ENCODE peak calls at places on chromosome 20, in four cellular contexts. T, D, A and J are unnamed samples.

GRCh38 chr20:59831901-59832240 is 101.6 kb downstream of the SYCP2 start:
- DNase-seq in T (peak; percentile 52), D (no peak), A (no peak), J (peak; percentile 87)

GRCh38 chr20:14992961-14993360 is 655.5 kb upstream of the FLRT3 start:
- DNase-seq in T (no peak), D (no peak), A (no peak), J (no peak)

GRCh38 chr20:5430670-5431069 is 113.9 kb upstream of the PROKR2 start:
- DNase-seq in T (no peak), D (no peak), A (no peak), J (peak; percentile 29)

GRCh38 chr20:32439132-32439829 is 81.2 kb downstream of the ASXL1 start:
- DNase-seq in T (peak; percentile 44), D (no peak), A (no peak), J (no peak)

GRCh38 chr20:19886666-19887288 is 128.7 kb downstream of the RIN2 start:
- DNase-seq in T (no peak), D (no peak), A (no peak), J (no peak)

GRCh38 chr20:21100590-21101452 is 5.3 kb downstream of the LINC00237 start:
- DNase-seq in T (no peak), D (no peak), A (no peak), J (peak; percentile 88)

GRCh38 chr20:52971498-52972189 is 514 bp upstream of the TSHZ2 start:
- DNase-seq in T (no peak), D (no peak), A (no peak), J (peak; percentile 75)

GRCh38 chr20:5863040-5863811 is 87.1 kb downstream of the TRMT6 start:
- DNase-seq in T (no peak), D (no peak), A (no peak), J (no peak)

GRCh38 chr20:16974080-16974854 is 226.1 kb downstream of the OTOR start:
- DNase-seq in T (no peak), D (no peak), A (no peak), J (no peak)

GRCh38 chr20:45626540-45626939 is 3.0 kb upstream of the WFDC10A start:
- DNase-seq in T (no peak), D (no peak), A (no peak), J (no peak)

GRCh38 chr20:23164176-23164601 is 78.1 kb upstream of the CD93 start:
- DNase-seq in T (peak; percentile 61), D (no peak), A (no peak), J (peak; percentile 74)

GRCh38 chr20:9040874-9041524 is 27.9 kb upstream of the PLCB4 start:
- DNase-seq in T (no peak), D (peak; percentile 17), A (no peak), J (no peak)

GRCh38 chr20:21315138-21315537 is 12.0 kb downstream of the XRN2 start:
- DNase-seq in T (no peak), D (no peak), A (no peak), J (no peak)

GRCh38 chr20:63542696-63543095 is 4.9 kb downstream of the SRMS start:
- DNase-seq in T (no peak), D (no peak), A (no peak), J (no peak)

GRCh38 chr20:29756664-29757063 is 1500.8 kb upstream of the DEFB115 start:
- DNase-seq in T (no peak), D (no peak), A (no peak), J (no peak)

GRCh38 chr20:53360815-53361214 is 232.8 kb downstream of the ZNF217 start:
- DNase-seq in T (no peak), D (no peak), A (no peak), J (no peak)

GRCh38 chr20:64137598-64138031 is 26.6 kb upstream of the MYT1 start:
- DNase-seq in T (peak; percentile 52), D (no peak), A (no peak), J (no peak)

GRCh38 chr20:53794529-53795115 is 201.0 kb upstream of the ZNF217 start:
- DNase-seq in T (no peak), D (no peak), A (no peak), J (no peak)

GRCh38 chr20:19699132-19699971 is 58.7 kb upstream of the RIN2 start:
- DNase-seq in T (no peak), D (no peak), A (no peak), J (no peak)

GRCh38 chr20:3406481-3407425 is 716 bp downstream of the DNAAF9 start:
- DNase-seq in T (peak; percentile 80), D (peak; percentile 26), A (peak; percentile 37), J (no peak)

GRCh38 chr20:22429175-22430153 is 154.9 kb downstream of the FOXA2 start:
- DNase-seq in T (no peak), D (no peak), A (no peak), J (no peak)

GRCh38 chr20:49811825-49812462 is 684 bp upstream of the SLC9A8 start:
- DNase-seq in T (no peak), D (peak; percentile 44), A (no peak), J (no peak)

GRCh38 chr20:57580478-57581201 is 19.7 kb downstream of the PCK1 start:
- DNase-seq in T (peak; percentile 60), D (no peak), A (no peak), J (no peak)

GRCh38 chr20:59163641-59164530 is at the start of gene ZNF831:
- DNase-seq in T (no peak), D (no peak), A (no peak), J (no peak)

GRCh38 chr20:21395666-21396044 is 1.7 kb downstream of the NKX2-4 start:
- DNase-seq in T (no peak), D (no peak), A (no peak), J (no peak)

DNA sequence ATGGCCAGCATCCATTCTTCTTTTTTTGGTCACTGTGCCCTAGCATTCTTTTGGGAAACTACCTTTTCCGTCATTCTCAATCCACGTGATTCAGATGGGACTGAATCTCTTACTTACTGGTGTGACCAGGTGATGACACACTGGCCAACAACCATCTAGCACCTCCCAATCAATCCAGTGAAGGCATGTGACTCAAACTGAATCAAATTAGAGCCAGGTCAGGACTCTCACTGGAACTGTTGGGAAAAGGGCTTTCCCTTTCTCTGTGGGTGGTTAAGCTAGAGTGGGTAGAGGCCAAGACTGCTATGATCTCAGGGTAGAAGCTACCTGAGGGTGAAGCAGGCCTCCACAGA is 36.2 kb upstream of the ZMYND8 start:
- DNase-seq in T (no peak), D (no peak), A (no peak), J (no peak)
- H3K4me1 ChIP-seq in T (no peaks in the 10 kb centered on the region), D (peaks cover 26% of the 10 kb centered on the region), A (no peaks in the 10 kb centered on the region), J (peaks cover 2% of the 10 kb centered on the region)

DNA sequence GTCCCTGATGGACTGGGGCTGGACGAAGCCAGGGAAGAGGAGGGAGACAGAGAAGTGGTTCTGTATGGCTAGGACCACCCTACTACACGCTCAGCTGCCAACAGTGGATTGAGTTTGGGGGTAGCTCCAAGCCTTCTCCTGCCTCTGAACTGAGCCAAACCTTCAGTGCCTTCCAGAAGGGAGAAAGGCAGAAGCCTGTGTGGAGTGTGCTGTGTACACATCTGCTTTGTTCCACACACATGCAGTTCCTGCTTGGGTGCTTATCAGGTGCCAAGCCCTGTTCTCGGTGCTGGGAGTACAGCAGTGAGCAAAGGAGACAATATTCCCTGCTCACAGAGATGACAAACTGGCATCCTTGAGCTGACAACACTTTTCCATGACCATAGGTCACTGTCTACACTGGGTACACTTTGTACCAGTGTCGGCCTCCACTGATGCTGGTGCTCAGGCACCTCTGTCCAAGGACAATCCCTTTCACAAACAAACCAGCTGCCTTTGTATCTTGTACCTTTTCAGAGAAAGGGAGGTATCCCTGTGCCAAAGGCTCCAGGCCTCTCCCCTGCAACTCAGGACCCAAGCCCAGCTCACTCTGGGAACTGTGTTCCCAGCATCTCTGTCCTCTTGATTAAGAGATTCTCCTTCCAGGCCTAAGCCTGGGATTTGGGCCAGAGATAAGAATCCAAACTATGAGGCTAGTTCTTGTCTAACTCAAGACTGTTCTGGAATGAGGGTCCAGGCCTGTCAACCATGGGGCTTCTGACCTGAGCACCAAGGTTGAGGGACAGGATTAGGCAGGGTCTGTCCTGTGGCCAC is 11.3 kb upstream of the RBCK1 start:
- DNase-seq in T (no peak), D (no peak), A (peak; percentile 47), J (no peak)
- TF ChIP-seq POLR2AphosphoS5 in T (no peak), D (no peak), A (peak; percentile 58), J (no peak)

GRCh38 chr20:41055679-41056078 is 27.1 kb downstream of the TOP1 start:
- DNase-seq in T (no peak), D (no peak), A (no peak), J (no peak)
- H3K4me1 ChIP-seq in T (peaks cover 84% of the 10 kb centered on the region), D (peaks cover 60% of the 10 kb centered on the region), A (no peaks in the 10 kb centered on the region), J (peaks cover 77% of the 10 kb centered on the region)

DNA sequence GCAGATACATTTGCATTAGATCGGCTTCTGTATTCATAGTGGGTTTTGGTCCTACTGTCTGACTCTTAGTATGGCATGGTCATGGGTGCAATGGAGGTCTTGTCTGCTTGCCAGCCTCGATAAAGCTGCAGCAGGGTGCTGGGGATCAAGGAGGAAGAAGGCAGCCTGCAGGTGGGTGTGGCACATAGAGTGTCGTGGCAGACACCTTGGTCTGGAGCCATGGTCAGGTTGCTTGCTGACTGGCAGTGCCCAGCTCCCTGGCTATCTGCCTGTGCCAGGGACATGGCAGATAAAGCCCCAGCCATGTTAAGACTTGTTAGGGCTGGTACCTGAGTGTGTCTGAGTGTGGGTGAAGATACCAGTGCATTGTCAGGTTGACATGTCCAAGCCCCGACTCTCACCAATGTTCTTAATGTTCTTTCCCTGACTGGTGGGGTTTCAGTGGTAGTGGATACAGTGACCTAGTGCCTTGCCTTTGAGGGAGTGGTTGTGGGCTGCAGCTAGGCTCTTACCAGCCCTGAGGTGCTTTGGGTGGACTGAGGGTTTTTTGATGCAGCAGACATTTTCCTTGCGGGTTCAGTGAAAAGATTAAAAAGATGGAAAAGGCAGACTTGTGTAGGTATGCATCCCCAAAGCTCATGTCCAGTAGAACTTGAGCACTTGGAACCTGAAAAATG is 1.8 kb downstream of the FAM83D start:
- DNase-seq in T (no peak), D (no peak), A (peak; percentile 33), J (no peak)
- TF ChIP-seq POLR2AphosphoS5 in T (no peak), D (no peak), A (no peak), J (no peak)

GRCh38 chr20:25394996-25395395 is 4.4 kb upstream of the ABHD12 start:
- DNase-seq in T (no peak), D (no peak), A (no peak), J (no peak)

GRCh38 chr20:25397081-25397480 is 6.4 kb upstream of the ABHD12 start:
- DNase-seq in T (no peak), D (no peak), A (no peak), J (no peak)

GRCh38 chr20:25398363-25399037 is 7.9 kb upstream of the ABHD12 start:
- DNase-seq in T (no peak), D (no peak), A (no peak), J (no peak)

GRCh38 chr20:25399038-25399430 is 8.4 kb upstream of the ABHD12 start:
- DNase-seq in T (no peak), D (peak; percentile 34), A (peak; percentile 72), J (no peak)

GRCh38 chr20:25397827-25398226 is 7.2 kb upstream of the ABHD12 start:
- DNase-seq in T (no peak), D (no peak), A (no peak), J (no peak)
- H3K4me1 ChIP-seq in T (peaks cover 4% of the 10 kb centered on the region), D (no peaks in the 10 kb centered on the region), A (no peaks in the 10 kb centered on the region), J (no peaks in the 10 kb centered on the region)

DNA sequence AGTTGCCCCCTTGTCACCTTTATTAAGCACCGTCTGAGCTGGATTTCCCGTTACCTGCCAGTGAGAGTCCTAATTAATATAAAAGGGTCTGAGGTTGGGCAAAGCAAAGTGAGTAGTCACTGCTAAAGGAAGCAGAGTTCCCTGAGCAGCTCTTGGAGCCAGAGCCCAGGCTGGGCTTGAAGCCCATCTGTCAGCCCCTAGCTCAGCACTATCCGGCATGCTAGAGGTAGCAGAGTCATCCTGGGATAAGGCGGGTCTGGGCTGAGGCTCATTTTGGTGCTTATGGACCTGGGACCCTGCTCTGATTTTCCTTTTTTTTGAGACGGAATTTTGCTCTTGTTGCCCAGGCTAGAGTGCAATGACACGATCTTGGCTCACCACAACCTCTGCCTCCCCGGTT is 46.2 kb downstream of the ADNP start:
- DNase-seq in T (no peak), D (no peak), A (no peak), J (no peak)
- TF ChIP-seq POLR2AphosphoS5 in T (no peak), D (no peak), A (no peak), J (no peak)

GRCh38 chr20:10430704-10431103 is 3.3 kb downstream of the MKKS start:
- DNase-seq in T (no peak), D (no peak), A (no peak), J (no peak)
- H3K4me1 ChIP-seq in T (peaks cover 54% of the 10 kb centered on the region), D (peaks cover 14% of the 10 kb centered on the region), A (peaks cover 5% of the 10 kb centered on the region), J (peaks cover 73% of the 10 kb centered on the region)